ENCODE peak calls at places on chromosome 17, in eight cellular contexts. P is occipital lobe; A is Kasumi-1; S is H9; M is activated CD8-positive, alpha-beta memory T cell treated with anti-CD3 and anti-CD28 coated beads, Interleukin-2, amount 50 U/mL, for 48 hours; U is adrenal gland; F is NCI-H1105; K is H7. D is an unnamed sample.

GRCh38 chr17:73138541-73139138 is 26.2 kb upstream of the SSTR2 start:
- DNase-seq in K (no peak), U (no peak), M (no peak), F (no peak), A (no peak), P (no peak), S (no peak), D (no peak)

GRCh38 chr17:50267074-50267841 is 7.0 kb upstream of the TMEM92 start:
- DNase-seq in K (peak), M (peak), P (no peak), S (no peak), U (no peak), A (peak), F (no peak), D (no peak)

GRCh38 chr17:1752425-1752941 is 9.4 kb upstream of the SERPINF1 start:
- DNase-seq in U (peak), F (no peak), P (no peak), S (peak), A (peak), K (peak), M (no peak), D (peak)

GRCh38 chr17:28549274-28550132 is 2.9 kb downstream of the UNC119 start:
- DNase-seq in A (peak), P (no peak), S (no peak), M (peak), U (no peak), F (no peak), K (no peak), D (no peak)

GRCh38 chr17:80264048-80264792 is 3.6 kb downstream of the RNF213 start:
- DNase-seq in K (peak), U (no peak), A (peak), P (no peak), F (no peak), S (no peak), M (peak), D (no peak)

GRCh38 chr17:75639771-75640555 is 6.7 kb downstream of the SMIM5 start:
- DNase-seq in F (no peak), U (no peak), K (peak), S (no peak), M (no peak), P (no peak), A (no peak), D (no peak)

GRCh38 chr17:68961204-68961893 is 6.2 kb upstream of the ABCA8 start:
- DNase-seq in U (no peak), A (no peak), S (no peak), K (no peak), M (no peak), F (no peak), P (no peak), D (no peak)

GRCh38 chr17:32382526-32383223 is 32.7 kb downstream of the ZNF207 start:
- DNase-seq in U (no peak), M (no peak), F (no peak), S (no peak), A (no peak), K (no peak), P (no peak), D (no peak)

GRCh38 chr17:64077409-64077808 is 52.5 kb downstream of the ERN1 start:
- DNase-seq in S (no peak), U (no peak), F (no peak), K (no peak), A (no peak), M (no peak), P (no peak), D (no peak)

GRCh38 chr17:64647817-64648216 is 14.3 kb downstream of the SMURF2 start:
- DNase-seq in A (no peak), K (no peak), M (no peak), F (no peak), U (no peak), S (no peak), P (no peak), D (no peak)

GRCh38 chr17:38996660-38997337 is 29.6 kb upstream of the FBXO47 start:
- DNase-seq in M (no peak), K (no peak), A (peak), F (no peak), U (no peak), S (no peak), P (no peak), D (no peak)

GRCh38 chr17:59361916-59362810 is 30.7 kb downstream of the YPEL2 start:
- DNase-seq in F (no peak), U (peak), P (no peak), K (no peak), S (no peak), M (no peak), A (peak), D (no peak)

GRCh38 chr17:238964-239259 is 57.5 kb upstream of the DOC2B start:
- DNase-seq in K (no peak), S (no peak), U (no peak), A (no peak), M (no peak), P (no peak), F (no peak), D (no peak)

GRCh38 chr17:41914358-41914766 is 4.4 kb downstream of the ACLY start:
- DNase-seq in S (no peak), K (no peak), U (no peak), A (no peak), M (no peak), P (no peak), F (no peak), D (no peak)

GRCh38 chr17:149231-149630 is 11.9 kb downstream of the SCGB1C2 start:
- DNase-seq in U (peak), S (no peak), P (no peak), K (no peak), F (no peak), M (no peak), A (no peak), D (no peak)

GRCh38 chr17:70172921-70173320 is 3.6 kb downstream of the KCNJ2 start:
- DNase-seq in S (no peak), A (no peak), U (no peak), K (no peak), P (no peak), F (no peak), M (no peak), D (no peak)

GRCh38 chr17:27532269-27533067 is 76.2 kb downstream of the KSR1 start:
- DNase-seq in S (no peak), F (no peak), A (peak), U (peak), M (no peak), K (no peak), P (no peak), D (peak)

GRCh38 chr17:33444731-33445130 is 151.6 kb upstream of the ASIC2 start:
- DNase-seq in K (no peak), U (no peak), F (no peak), A (no peak), S (no peak), P (no peak), M (no peak), D (no peak)

GRCh38 chr17:60230358-60230757 is 80.6 kb downstream of the CA4 start:
- DNase-seq in U (no peak), K (no peak), S (no peak), P (no peak), A (no peak), M (no peak), F (no peak), D (no peak)

D was measured in GM23338.